ENCODE peak calls at places on chromosomes 4 and X, in seven cellular contexts. K, M, A, V, R, L and B are unnamed samples.

GRCh38 chr4:163649557-163650091 is 155.1 kb downstream of the TMA16 start:
- DNase-seq in L (no peak), A (no peak), R (no peak), K (no peak), M (no peak), V (no peak), B (no peak)

GRCh38 chr4:1225272-1226166 is 23.4 kb downstream of the CTBP1 start:
- DNase-seq in V (no peak), M (no peak), K (no peak), R (no peak), A (no peak), L (no peak), B (no peak)

GRCh38 chrX:133850414-133850813 is 135.0 kb downstream of the GPC3 start:
- DNase-seq in K (no peak), L (no peak), A (no peak), M (no peak), V (no peak), R (no peak), B (no peak)

GRCh38 chrX:102154218-102154860 is 1.4 kb downstream of the BEX5 start:
- DNase-seq in K (no peak), A (peak; percentile 78), L (no peak), V (no peak), M (no peak), R (peak; percentile 1), B (no peak)

GRCh38 chr4:155009288-155009687 is 199.1 kb upstream of the NPY2R start:
- DNase-seq in M (no peak), R (no peak), A (no peak), V (no peak), L (no peak), K (no peak), B (no peak)

GRCh38 chrX:3176439-3176820 is 135.2 kb downstream of the ARSF start:
- DNase-seq in R (no peak), K (no peak), L (no peak), A (no peak), V (no peak), M (peak; percentile 49), B (no peak)

GRCh38 chr4:52250124-52250523 is 199.0 kb downstream of the SPATA18 start:
- DNase-seq in V (no peak), A (no peak), L (peak; percentile 8), K (no peak), R (no peak), M (no peak), B (no peak)

GRCh38 chr4:10694151-10694825 is 9.7 kb upstream of the CLNK start:
- DNase-seq in K (no peak), L (no peak), A (no peak), V (no peak), R (no peak), M (peak; percentile 28), B (no peak)

GRCh38 chr4:110540606-110541440 is 64.9 kb downstream of the ENPEP start:
- DNase-seq in A (no peak), M (peak; percentile 70), V (no peak), R (no peak), L (no peak), K (no peak), B (no peak)

GRCh38 chrX:148310402-148311200 is 189.8 kb upstream of the AFF2 start:
- DNase-seq in L (no peak), K (no peak), R (peak; percentile 22), M (no peak), A (no peak), V (no peak), B (no peak)

GRCh38 chr4:17120761-17121160 is 222.3 kb upstream of the LDB2 start:
- DNase-seq in L (no peak), A (no peak), K (no peak), M (peak; percentile 18), R (no peak), V (no peak), B (no peak)

GRCh38 chr4:113328514-113328913 is 279.1 kb downstream of the ANK2 start:
- DNase-seq in R (no peak), L (no peak), A (peak; percentile 83), V (no peak), K (no peak), M (no peak), B (no peak)

GRCh38 chrX:1719270-1719669 is 104.4 kb downstream of the ASMT start:
- DNase-seq in L (no peak), V (no peak), R (no peak), A (no peak), M (no peak), K (no peak), B (no peak)

GRCh38 chrX:78046362-78046761 is 57.7 kb upstream of the PGK1 start:
- DNase-seq in L (no peak), A (no peak), V (no peak), K (no peak), R (no peak), M (no peak), B (no peak)

GRCh38 chrX:51894697-51895336 is 1.4 kb downstream of the MAGED1 start:
- DNase-seq in L (peak; percentile 60), K (no peak), M (peak; percentile 31), A (peak; percentile 54), R (no peak), V (peak; percentile 24), B (no peak)

GRCh38 chrX:69165116-69165651 is at the start of gene PJA1:
- DNase-seq in M (peak; percentile 57), A (peak; percentile 86), L (peak; percentile 75), K (no peak), V (peak; percentile 89), R (peak; percentile 50), B (no peak)

GRCh38 chr4:183838987-183839712 is 66.0 kb upstream of the STOX2 start:
- DNase-seq in A (peak; percentile 65), K (no peak), L (no peak), M (peak; percentile 15), V (no peak), R (no peak), B (no peak)

GRCh38 chrX:41022579-41022978 is 62.7 kb upstream of the USP9X start:
- DNase-seq in L (no peak), M (peak; percentile 38), R (no peak), A (no peak), K (peak; percentile 37), V (no peak), B (no peak)

GRCh38 chr4:80077639-80078038 is 4.6 kb upstream of the ANTXR2 start:
- DNase-seq in K (no peak), M (peak; percentile 69), V (no peak), L (no peak), A (no peak), R (no peak), B (no peak)

GRCh38 chrX:73877687-73878086 is 314.7 kb downstream of the CHIC1 start:
- DNase-seq in A (peak; percentile 89), R (no peak), L (no peak), K (no peak), M (no peak), V (no peak), B (no peak)

GRCh38 chr4:52823478-52824092 is 38.5 kb upstream of the RASL11B start:
- DNase-seq in M (peak; percentile 47), V (no peak), L (no peak), A (no peak), R (no peak), K (peak; percentile 54), B (no peak)

GRCh38 chrX:39652336-39652735 is 445.4 kb downstream of the BCOR start:
- DNase-seq in K (peak; percentile 6), R (no peak), M (peak; percentile 14), A (peak; percentile 86), V (no peak), L (peak; percentile 20), B (no peak)

GRCh38 chrX:39654183-39654925 is 443.4 kb downstream of the BCOR start:
- DNase-seq in R (no peak), K (no peak), V (no peak), M (no peak), L (no peak), A (peak; percentile 75), B (no peak)

GRCh38 chrX:39653656-39654055 is 444.1 kb downstream of the BCOR start:
- DNase-seq in M (no peak), L (no peak), V (no peak), K (no peak), A (peak; percentile 79), R (no peak), B (no peak)

GRCh38 chrX:39650883-39651282 is 446.9 kb downstream of the BCOR start:
- DNase-seq in K (no peak), A (no peak), V (no peak), R (no peak), M (no peak), L (no peak), B (no peak)

DNA sequence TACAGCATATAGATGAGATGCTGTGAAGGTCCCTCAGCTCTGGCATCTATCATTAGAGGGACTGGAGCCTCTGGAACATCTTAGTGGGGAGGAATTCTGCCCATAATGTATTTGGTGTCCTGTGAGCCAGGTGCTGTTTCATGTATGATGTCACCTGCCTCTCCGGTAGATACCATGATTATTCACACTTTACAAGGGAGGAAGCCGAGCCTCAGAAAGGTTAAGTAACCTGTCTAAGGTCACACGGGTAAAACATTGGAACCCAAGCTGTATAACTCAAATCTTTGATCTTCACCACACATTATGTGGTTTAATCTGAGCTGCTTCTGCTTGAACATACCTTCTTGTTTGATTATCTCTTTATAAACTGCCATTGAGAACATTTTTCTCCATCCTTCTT is 442.8 kb downstream of the BCOR start:
- DNase-seq in A (no peak), L (no peak), V (no peak), K (no peak), R (no peak), M (no peak), B (no peak)
- H3K27ac ChIP-seq in A (no peak overlapping the region), L (no peak overlapping the region), V (no peak overlapping the region), K (no peak overlapping the region), R (no peak overlapping the region), M (no peak overlapping the region), B (no peak overlapping the region)

GRCh38 chr4:97720869-97721432 is 422.3 kb downstream of the STPG2 start:
- DNase-seq in R (no peak), V (no peak), M (no peak), K (peak; percentile 54), A (no peak), L (no peak), B (no peak)
- TF ChIP-seq CTCF in R (no peak), V (no peak), M (no peak), K (peak; percentile 38), A (peak; percentile 73), L (no peak), B (no peak)

GRCh38 chrX:24054182-24055042 is at the start of gene EIF2S3:
- DNase-seq in V (peak; percentile 92), L (peak; percentile 92), A (peak; percentile 98), R (peak; percentile 79), M (peak; percentile 98), K (peak; percentile 92), B (peak; percentile 86)
- H3K27ac ChIP-seq in V (peak within 1 kb of the TSS; percentile 87), L (peak within 1 kb of the TSS; percentile 94), A (peak within 1 kb of the TSS; percentile 100), R (peak within 1 kb of the TSS; percentile 89), M (peak within 1 kb of the TSS; percentile 96), K (no peak within 1 kb of the TSS), B (peak within 1 kb of the TSS; percentile 90)

GRCh38 chr4:138982754-138983153 is 32.8 kb upstream of the NOCT start:
- DNase-seq in K (no peak), R (no peak), L (no peak), A (peak; percentile 64), V (no peak), M (no peak), B (no peak)

GRCh38 chr4:138984647-138985046 is 30.9 kb upstream of the NOCT start:
- DNase-seq in V (no peak), K (no peak), M (no peak), R (no peak), A (no peak), L (no peak), B (no peak)

GRCh38 chr4:138979742-138980141 is 35.8 kb upstream of the NOCT start:
- DNase-seq in V (no peak), A (no peak), M (no peak), K (no peak), L (no peak), R (no peak), B (no peak)

GRCh38 chr4:138983690-138984089 is 31.9 kb upstream of the NOCT start:
- DNase-seq in R (no peak), M (no peak), V (no peak), A (no peak), K (no peak), L (no peak), B (no peak)

GRCh38 chr4:138981930-138982390 is 33.6 kb upstream of the NOCT start:
- DNase-seq in R (no peak), L (peak; percentile 18), M (peak; percentile 74), K (no peak), V (no peak), A (no peak), B (peak; percentile 13)
- TF ChIP-seq CTCF in R (no peak), L (no peak), M (peak; percentile 31), K (no peak), V (peak; percentile 31), A (peak; percentile 70), B (peak; percentile 51)